ENCODE peak calls at places on chromosomes 4 and X, in nine cellular contexts. D is GM12864, P is fibroblast of lung, N is suprapubic skin, Y is GM23338, G is HCT116, J is brain microvascular endothelial cell, K is lung, R is tibial artery. B is an unnamed sample.

GRCh38 chr4:90163872-90164271 is 36.7 kb downstream of the CCSER1 start:
- DNase-seq in R (no peak), J (no peak), K (no peak), G (no peak), N (no peak), Y (no peak), D (no peak), P (no peak), B (no peak)

GRCh38 chrX:113274801-113275200 is 434.2 kb upstream of the AMOT start:
- DNase-seq in N (no peak), R (no peak), J (no peak), G (no peak), K (no peak), D (no peak), P (peak), Y (no peak), B (no peak)

GRCh38 chrX:111365770-111366325 is 46.1 kb downstream of the DCX start:
- DNase-seq in D (no peak), K (no peak), P (no peak), R (no peak), J (no peak), N (no peak), Y (no peak), G (no peak), B (no peak)

GRCh38 chrX:74579597-74580209 is 34.7 kb downstream of the RLIM start:
- DNase-seq in N (no peak), D (no peak), G (no peak), Y (no peak), K (no peak), P (peak), R (no peak), J (no peak), B (no peak)

GRCh38 chr4:52402582-52402981 is 256.5 kb downstream of the USP46 start:
- DNase-seq in K (no peak), P (no peak), D (no peak), R (no peak), Y (no peak), G (no peak), N (no peak), J (no peak), B (no peak)

GRCh38 chrX:144637731-144638130 is 609.6 kb upstream of the SPANXN1 start:
- DNase-seq in G (no peak), R (no peak), D (no peak), P (no peak), N (no peak), K (no peak), Y (no peak), J (peak), B (no peak)

GRCh38 chrX:42437211-42437610 is 340.8 kb downstream of the PPP1R2C start:
- DNase-seq in J (no peak), P (no peak), D (no peak), Y (no peak), N (no peak), G (no peak), K (no peak), R (no peak), B (no peak)

GRCh38 chrX:48465336-48465933 is 4.6 kb downstream of the SLC38A5 start:
- DNase-seq in N (no peak), Y (no peak), K (no peak), D (no peak), G (no peak), R (no peak), P (peak), J (peak), B (no peak)

GRCh38 chrX:65034641-65035450 is 58.6 kb upstream of the ZC4H2 start:
- DNase-seq in D (no peak), J (peak), K (peak), R (peak), N (peak), P (peak), G (peak), Y (peak), B (peak)

DNA sequence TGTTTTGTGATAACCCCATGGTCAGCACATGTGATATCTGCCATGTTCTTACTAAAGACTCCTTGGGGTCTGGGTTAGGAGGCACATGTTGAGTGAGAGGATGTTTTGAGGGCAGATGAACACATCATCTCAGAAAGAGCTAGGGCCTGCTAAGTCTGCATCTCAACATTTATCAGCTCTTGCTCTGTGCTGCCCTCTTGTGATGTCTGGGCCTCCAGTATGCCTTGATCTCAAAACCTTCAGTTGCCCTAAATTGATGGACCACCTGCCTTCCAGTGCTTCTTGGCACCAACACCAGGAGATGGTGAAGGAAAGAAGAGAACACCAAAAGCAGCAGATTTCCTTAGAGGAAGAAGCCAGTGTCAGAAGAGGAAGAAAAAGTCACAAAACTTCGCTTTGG is 22.5 kb downstream of the MID1 start:
- DNase-seq in R (no peak), K (no peak), G (no peak), N (no peak), J (peak), Y (peak), D (no peak), P (no peak), B (peak)
- TF ChIP-seq CTCF in R (no peak), K (peak), G (peak), N (no peak), J (peak), Y (peak), D (peak), P (peak), B (peak)

DNA sequence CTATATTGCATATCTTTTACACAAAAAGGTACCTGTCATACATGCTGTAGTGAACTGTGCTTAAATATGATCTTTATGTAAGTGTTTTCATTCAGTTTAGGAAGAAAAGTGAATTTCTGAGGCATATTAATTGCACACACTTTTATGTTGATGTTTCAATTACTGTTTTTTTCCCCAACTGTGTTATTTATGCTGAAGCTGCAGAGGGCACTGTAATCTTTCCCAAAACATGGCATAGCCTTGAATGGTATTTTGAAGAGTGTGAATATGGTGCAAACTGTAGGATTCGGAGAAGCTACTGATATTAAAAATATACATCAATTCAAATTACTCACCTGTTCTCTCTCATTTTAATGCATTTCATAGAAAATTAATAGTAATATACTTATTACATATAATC is 6.0 kb upstream of the CENPE start:
- DNase-seq in P (no peak), Y (peak), N (no peak), R (no peak), J (no peak), K (no peak), G (peak), D (no peak), B (no peak)
- TF ChIP-seq CTCF in P (peak), Y (peak), N (no peak), R (no peak), J (peak), K (no peak), G (peak), D (no peak), B (peak)

DNA sequence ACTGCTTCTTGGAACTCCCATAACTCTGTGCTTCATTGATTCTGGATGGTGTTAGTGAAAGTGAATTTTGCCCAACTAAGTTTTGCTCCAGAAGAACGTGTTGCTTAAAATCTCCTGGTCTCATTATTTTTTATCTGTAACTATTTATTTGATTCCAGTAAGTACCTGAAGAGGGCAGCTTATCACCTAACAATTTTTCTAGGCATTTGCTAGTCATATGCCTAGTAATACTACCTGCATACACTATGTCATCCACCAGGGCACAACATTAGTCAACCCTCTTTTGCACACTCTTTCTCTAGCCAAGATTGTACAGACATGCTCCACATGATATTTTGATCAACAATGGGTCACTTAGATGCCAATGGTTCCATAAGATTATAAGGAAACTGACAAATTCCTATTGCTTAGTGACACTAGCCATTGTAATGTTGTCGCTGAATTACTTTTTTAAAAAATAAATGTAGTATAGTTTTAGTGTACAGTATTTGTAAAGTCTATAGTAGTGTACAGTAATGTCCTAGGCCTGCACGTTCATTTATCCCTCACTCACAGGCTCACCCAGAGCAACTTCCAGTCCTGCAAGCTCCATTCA is 499.9 kb upstream of the AADAT start:
- DNase-seq in P (peak), R (no peak), J (peak), G (peak), D (peak), K (no peak), N (no peak), Y (peak), B (no peak)
- TF ChIP-seq CTCF in P (no peak), R (peak), J (peak), G (peak), D (peak), K (no peak), N (no peak), Y (peak), B (no peak)

GRCh38 chr4:140138428-140138827 is 15.6 kb downstream of the MAML3 start:
- DNase-seq in R (no peak), P (no peak), D (no peak), K (no peak), J (no peak), N (no peak), G (no peak), Y (peak), B (no peak)
- TF ChIP-seq CTCF in R (no peak), P (no peak), D (no peak), K (no peak), J (no peak), N (no peak), G (no peak), Y (no peak), B (no peak)